ENCODE peak calls at places on chromosomes 5 and 9, in eight cellular contexts. One of them, this sample, is unnamed.

GRCh38 chr5:11822598-11822997 is 81.6 kb downstream of the CTNND2 start:
- DNase-seq in GM20000: no peak
- DNase-seq in neural crest cell: no peak
- DNase-seq in dorsolateral prefrontal cortex: no peak
- DNase-seq in bronchial epithelial cell: no peak
- DNase-seq in right lobe of liver: no peak
- DNase-seq in HFFc6: no peak
- DNase-seq in fibroblast of villous mesenchyme: no peak
- DNase-seq in this sample: no peak

GRCh38 chr5:10660135-10660534 is 96.3 kb downstream of the ANKRD33B start:
- DNase-seq in dorsolateral prefrontal cortex: no peak
- DNase-seq in neural crest cell: no peak
- DNase-seq in HFFc6: no peak
- DNase-seq in right lobe of liver: no peak
- DNase-seq in bronchial epithelial cell: no peak
- DNase-seq in GM20000: no peak
- DNase-seq in fibroblast of villous mesenchyme: no peak
- DNase-seq in this sample: no peak

GRCh38 chr5:174572591-174572990 is 151.8 kb upstream of the MSX2 start:
- DNase-seq in dorsolateral prefrontal cortex: no peak
- DNase-seq in HFFc6: no peak
- DNase-seq in fibroblast of villous mesenchyme: no peak
- DNase-seq in neural crest cell: no peak
- DNase-seq in right lobe of liver: no peak
- DNase-seq in GM20000: no peak
- DNase-seq in bronchial epithelial cell: peak
- DNase-seq in this sample: no peak

GRCh38 chr5:139058121-139058520 is 140.0 kb downstream of the SIL1 start:
- DNase-seq in right lobe of liver: no peak
- DNase-seq in GM20000: no peak
- DNase-seq in fibroblast of villous mesenchyme: peak
- DNase-seq in neural crest cell: no peak
- DNase-seq in HFFc6: peak
- DNase-seq in bronchial epithelial cell: no peak
- DNase-seq in dorsolateral prefrontal cortex: no peak
- DNase-seq in this sample: no peak

GRCh38 chr5:9588254-9588653 is 41.9 kb downstream of the TAS2R1 start:
- DNase-seq in HFFc6: no peak
- DNase-seq in GM20000: no peak
- DNase-seq in fibroblast of villous mesenchyme: no peak
- DNase-seq in dorsolateral prefrontal cortex: no peak
- DNase-seq in neural crest cell: no peak
- DNase-seq in right lobe of liver: no peak
- DNase-seq in bronchial epithelial cell: no peak
- DNase-seq in this sample: no peak

GRCh38 chr9:17519761-17520160 is 59.1 kb upstream of the SH3GL2 start:
- DNase-seq in GM20000: no peak
- DNase-seq in neural crest cell: no peak
- DNase-seq in right lobe of liver: no peak
- DNase-seq in bronchial epithelial cell: peak
- DNase-seq in fibroblast of villous mesenchyme: peak
- DNase-seq in dorsolateral prefrontal cortex: no peak
- DNase-seq in HFFc6: no peak
- DNase-seq in this sample: no peak

GRCh38 chr5:124824637-124825158 is 78.3 kb upstream of the ZNF608 start:
- DNase-seq in bronchial epithelial cell: peak
- DNase-seq in dorsolateral prefrontal cortex: no peak
- DNase-seq in GM20000: no peak
- DNase-seq in fibroblast of villous mesenchyme: peak
- DNase-seq in neural crest cell: no peak
- DNase-seq in HFFc6: no peak
- DNase-seq in right lobe of liver: no peak
- DNase-seq in this sample: no peak

GRCh38 chr5:101482931-101483330 is 579.8 kb upstream of the ST8SIA4 start:
- DNase-seq in bronchial epithelial cell: peak
- DNase-seq in fibroblast of villous mesenchyme: no peak
- DNase-seq in right lobe of liver: no peak
- DNase-seq in dorsolateral prefrontal cortex: no peak
- DNase-seq in neural crest cell: no peak
- DNase-seq in GM20000: no peak
- DNase-seq in HFFc6: no peak
- DNase-seq in this sample: no peak

GRCh38 chr9:125558453-125559084 is 148.4 kb downstream of the MAPKAP1 start:
- DNase-seq in bronchial epithelial cell: peak
- DNase-seq in neural crest cell: peak
- DNase-seq in GM20000: peak
- DNase-seq in HFFc6: peak
- DNase-seq in right lobe of liver: no peak
- DNase-seq in fibroblast of villous mesenchyme: peak
- DNase-seq in dorsolateral prefrontal cortex: peak
- DNase-seq in this sample: peak

GRCh38 chr9:89865981-89866380 is 261.2 kb downstream of the GADD45G start:
- DNase-seq in HFFc6: no peak
- DNase-seq in neural crest cell: no peak
- DNase-seq in dorsolateral prefrontal cortex: peak
- DNase-seq in fibroblast of villous mesenchyme: no peak
- DNase-seq in GM20000: no peak
- DNase-seq in bronchial epithelial cell: no peak
- DNase-seq in right lobe of liver: no peak
- DNase-seq in this sample: no peak

GRCh38 chr5:34660444-34660843 is 4.3 kb downstream of the RAI14 start:
- DNase-seq in right lobe of liver: no peak
- DNase-seq in dorsolateral prefrontal cortex: no peak
- DNase-seq in GM20000: no peak
- DNase-seq in fibroblast of villous mesenchyme: peak
- DNase-seq in HFFc6: peak
- DNase-seq in bronchial epithelial cell: peak
- DNase-seq in neural crest cell: no peak
- DNase-seq in this sample: no peak

GRCh38 chr9:108021311-108021710 is 531.7 kb upstream of the KLF4 start:
- DNase-seq in dorsolateral prefrontal cortex: no peak
- DNase-seq in GM20000: no peak
- DNase-seq in bronchial epithelial cell: no peak
- DNase-seq in neural crest cell: no peak
- DNase-seq in fibroblast of villous mesenchyme: no peak
- DNase-seq in right lobe of liver: no peak
- DNase-seq in HFFc6: no peak
- DNase-seq in this sample: no peak

GRCh38 chr5:177086918-177087706 is 397 bp downstream of the FGFR4 start:
- DNase-seq in GM20000: peak
- DNase-seq in HFFc6: no peak
- DNase-seq in dorsolateral prefrontal cortex: no peak
- DNase-seq in fibroblast of villous mesenchyme: peak
- DNase-seq in neural crest cell: peak
- DNase-seq in bronchial epithelial cell: peak
- DNase-seq in right lobe of liver: peak
- DNase-seq in this sample: peak

GRCh38 chr9:19232830-19233194 is 2.3 kb downstream of the DENND4C start:
- DNase-seq in bronchial epithelial cell: peak
- DNase-seq in dorsolateral prefrontal cortex: no peak
- DNase-seq in right lobe of liver: no peak
- DNase-seq in GM20000: peak
- DNase-seq in neural crest cell: no peak
- DNase-seq in HFFc6: peak
- DNase-seq in fibroblast of villous mesenchyme: peak
- DNase-seq in this sample: no peak

GRCh38 chr9:19231126-19232035 is 888 bp downstream of the DENND4C start:
- DNase-seq in neural crest cell: no peak
- DNase-seq in GM20000: peak
- DNase-seq in HFFc6: peak
- DNase-seq in dorsolateral prefrontal cortex: no peak
- DNase-seq in bronchial epithelial cell: peak
- DNase-seq in right lobe of liver: no peak
- DNase-seq in fibroblast of villous mesenchyme: peak
- DNase-seq in this sample: no peak

GRCh38 chr9:19232117-19232829 is 1.8 kb downstream of the DENND4C start:
- DNase-seq in HFFc6: no peak
- DNase-seq in fibroblast of villous mesenchyme: peak
- DNase-seq in bronchial epithelial cell: peak
- DNase-seq in neural crest cell: no peak
- DNase-seq in GM20000: no peak
- DNase-seq in dorsolateral prefrontal cortex: no peak
- DNase-seq in right lobe of liver: no peak
- DNase-seq in this sample: no peak

GRCh38 chr9:19229725-19230355 is 653 bp upstream of the DENND4C start:
- DNase-seq in GM20000: no peak
- DNase-seq in neural crest cell: peak
- DNase-seq in dorsolateral prefrontal cortex: peak
- DNase-seq in right lobe of liver: no peak
- DNase-seq in fibroblast of villous mesenchyme: peak
- DNase-seq in bronchial epithelial cell: peak
- DNase-seq in HFFc6: peak
- DNase-seq in this sample: peak

DNA sequence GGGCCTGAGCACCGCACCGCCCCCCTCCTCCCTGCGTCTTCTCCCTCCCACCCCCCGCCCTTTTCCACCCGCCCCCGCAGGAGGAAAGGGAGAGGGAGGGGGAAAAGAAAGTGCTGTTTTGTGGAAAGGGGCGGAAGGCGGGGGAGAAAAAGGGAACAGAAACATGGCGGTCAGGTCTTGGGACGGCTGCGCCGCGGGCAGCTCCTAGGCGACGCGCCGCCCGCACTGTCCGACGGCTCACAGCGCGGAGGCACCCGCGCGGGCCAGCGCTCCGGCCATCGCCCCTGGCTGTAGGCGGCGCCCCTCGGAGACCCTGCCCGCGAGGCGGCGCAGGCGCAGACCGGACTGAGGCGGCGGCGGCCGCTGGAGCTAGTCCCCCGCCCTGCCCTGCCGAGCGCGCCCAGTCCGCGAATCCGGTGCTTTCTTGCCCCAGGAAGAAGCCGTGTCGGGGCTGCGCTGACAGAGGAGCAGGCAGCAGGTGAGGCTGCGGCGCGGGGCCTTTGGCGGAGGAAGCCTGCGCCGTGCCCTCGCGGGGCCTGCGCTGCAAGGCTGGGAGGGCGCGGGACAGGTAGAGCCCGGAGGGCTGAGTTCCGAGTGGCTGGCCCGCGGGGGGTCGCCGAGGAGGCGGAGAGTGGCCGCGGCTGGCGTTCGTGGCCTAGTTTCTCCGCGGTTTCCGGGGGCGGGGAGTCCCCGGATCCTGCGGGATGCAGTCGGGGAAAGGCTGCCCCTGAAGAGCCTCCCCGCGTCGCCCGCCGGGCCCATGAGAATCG is at the start of gene DENND4C:
- DNase-seq in HFFc6: peak
- DNase-seq in GM20000: peak
- DNase-seq in bronchial epithelial cell: peak
- DNase-seq in dorsolateral prefrontal cortex: peak
- DNase-seq in fibroblast of villous mesenchyme: peak
- DNase-seq in right lobe of liver: peak
- DNase-seq in neural crest cell: peak
- DNase-seq in this sample: peak
- TF ChIP-seq CTCF in HFFc6: peak
- TF ChIP-seq CTCF in GM20000: peak
- TF ChIP-seq CTCF in bronchial epithelial cell: no peak
- TF ChIP-seq CTCF in dorsolateral prefrontal cortex: peak
- TF ChIP-seq CTCF in fibroblast of villous mesenchyme: no peak
- TF ChIP-seq CTCF in right lobe of liver: no peak
- TF ChIP-seq CTCF in neural crest cell: peak
- TF ChIP-seq CTCF in this sample: peak

DNA sequence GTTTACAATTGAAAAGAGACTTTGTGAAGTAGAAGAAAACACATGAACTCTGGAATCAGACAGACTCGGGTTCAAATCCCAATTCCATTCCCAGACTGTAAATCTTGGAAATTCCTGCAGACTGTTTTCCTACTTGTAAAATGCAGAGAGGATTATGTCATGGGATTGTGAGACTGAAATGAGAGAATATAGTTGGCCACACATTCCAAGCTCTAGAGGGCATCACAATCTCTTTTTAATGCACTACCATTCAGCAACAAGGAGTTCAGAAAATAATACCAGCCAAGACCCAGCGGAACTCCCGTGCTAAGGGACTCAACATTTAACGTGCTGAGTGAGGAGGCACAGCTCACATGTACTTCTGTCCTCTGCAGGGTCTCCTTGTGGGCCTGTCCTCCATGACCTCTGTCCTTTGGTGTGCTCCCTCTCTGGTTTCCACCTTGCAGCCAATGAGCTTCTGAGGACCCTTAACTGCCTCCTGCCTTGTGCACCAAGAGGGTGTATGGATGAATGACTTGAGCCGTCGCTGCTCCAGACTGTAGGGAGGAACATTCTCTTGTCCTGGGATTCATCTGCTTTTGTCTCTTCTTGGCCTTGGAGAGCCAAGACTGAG is 263.5 kb downstream of the NTRK2 start:
- DNase-seq in neural crest cell: no peak
- DNase-seq in fibroblast of villous mesenchyme: no peak
- DNase-seq in GM20000: no peak
- DNase-seq in bronchial epithelial cell: peak
- DNase-seq in dorsolateral prefrontal cortex: no peak
- DNase-seq in right lobe of liver: no peak
- DNase-seq in HFFc6: no peak
- DNase-seq in this sample: no peak
- TF ChIP-seq CTCF in neural crest cell: peak
- TF ChIP-seq CTCF in fibroblast of villous mesenchyme: no peak
- TF ChIP-seq CTCF in GM20000: no peak
- TF ChIP-seq CTCF in bronchial epithelial cell: peak
- TF ChIP-seq CTCF in dorsolateral prefrontal cortex: peak
- TF ChIP-seq CTCF in right lobe of liver: no peak
- TF ChIP-seq CTCF in HFFc6: peak
- TF ChIP-seq CTCF in this sample: peak

DNA sequence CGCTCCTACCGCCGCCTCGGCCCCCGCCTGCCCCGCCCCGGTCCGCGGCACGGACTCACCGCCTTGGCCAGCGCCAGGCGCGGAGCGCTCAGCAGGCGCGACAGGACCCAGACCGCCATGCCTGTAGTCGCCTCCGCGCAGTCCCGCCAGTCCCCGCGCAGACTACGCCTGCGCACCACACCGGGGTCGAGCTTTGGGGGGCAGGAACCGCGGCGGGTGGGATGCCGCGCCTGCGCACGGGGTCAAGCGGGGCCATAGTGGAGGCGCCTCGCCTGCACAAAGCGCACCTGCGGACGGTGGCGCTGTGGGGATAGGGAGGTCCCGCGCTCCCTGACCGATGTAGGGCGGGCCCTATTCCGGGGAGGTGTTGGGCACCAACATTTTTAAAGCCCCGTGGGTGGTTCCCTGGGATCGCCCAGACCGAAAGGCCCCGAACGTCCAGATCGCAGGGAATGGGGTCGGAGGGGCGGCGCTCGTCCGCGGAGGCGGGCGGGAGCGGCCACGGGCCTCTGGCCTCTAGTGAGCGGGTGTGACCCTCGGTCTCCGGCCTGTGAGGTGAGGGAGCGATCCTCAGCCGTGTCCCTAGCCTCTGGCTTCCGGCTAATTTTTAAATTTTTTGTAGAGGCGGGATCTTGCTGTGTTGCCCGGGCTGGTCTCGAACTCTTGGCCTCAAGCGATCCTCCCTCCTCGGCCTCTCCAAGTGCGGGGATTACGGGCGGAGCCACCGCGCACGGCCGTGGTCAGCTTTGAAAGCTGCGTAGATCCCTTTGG is 70.8 kb upstream of the LPCAT1 start:
- DNase-seq in neural crest cell: peak
- DNase-seq in fibroblast of villous mesenchyme: peak
- DNase-seq in right lobe of liver: peak
- DNase-seq in dorsolateral prefrontal cortex: peak
- DNase-seq in GM20000: peak
- DNase-seq in HFFc6: peak
- DNase-seq in bronchial epithelial cell: peak
- DNase-seq in this sample: peak
- TF ChIP-seq CTCF in neural crest cell: peak
- TF ChIP-seq CTCF in fibroblast of villous mesenchyme: peak
- TF ChIP-seq CTCF in right lobe of liver: peak
- TF ChIP-seq CTCF in dorsolateral prefrontal cortex: peak
- TF ChIP-seq CTCF in GM20000: peak
- TF ChIP-seq CTCF in HFFc6: peak
- TF ChIP-seq CTCF in bronchial epithelial cell: peak
- TF ChIP-seq CTCF in this sample: peak

GRCh38 chr5:45639038-45639437 is 57.1 kb downstream of the HCN1 start:
- DNase-seq in dorsolateral prefrontal cortex: no peak
- DNase-seq in fibroblast of villous mesenchyme: no peak
- DNase-seq in GM20000: no peak
- DNase-seq in bronchial epithelial cell: no peak
- DNase-seq in HFFc6: no peak
- DNase-seq in neural crest cell: no peak
- DNase-seq in right lobe of liver: no peak
- DNase-seq in this sample: no peak
- TF ChIP-seq CTCF in dorsolateral prefrontal cortex: no peak
- TF ChIP-seq CTCF in fibroblast of villous mesenchyme: no peak
- TF ChIP-seq CTCF in GM20000: no peak
- TF ChIP-seq CTCF in bronchial epithelial cell: no peak
- TF ChIP-seq CTCF in HFFc6: peak
- TF ChIP-seq CTCF in neural crest cell: peak
- TF ChIP-seq CTCF in right lobe of liver: no peak
- TF ChIP-seq CTCF in this sample: peak